ENCODE peak calls at places on chromosomes 16 and 17, in ten cellular contexts. Z, K, Q, H, S, A, D, V, F and O are unnamed samples. For H3K27me3 and H3K9me3, the result is how much of the 10 kb centered on the place peaks cover.

GRCh38 chr16:69494993-69495392 is 70.6 kb downstream of the CYB5B start:
- DNase-seq in A (peak), D (no peak), F (peak), H (no peak), Z (no peak), V (no peak), S (no peak), Q (peak), K (no peak), O (no peak)

GRCh38 chr17:29042679-29043538 is at the start of gene PIPOX:
- DNase-seq in F (peak), K (no peak), Q (no peak), A (no peak), H (no peak), V (peak), S (no peak), Z (peak), D (no peak), O (no peak)

GRCh38 chr16:84663433-84664101 is 15.3 kb downstream of the KLHL36 start:
- DNase-seq in S (peak), A (no peak), F (no peak), K (no peak), Q (no peak), H (no peak), V (no peak), D (no peak), Z (no peak), O (no peak)

GRCh38 chr16:89031715-89032659 is 55.0 kb upstream of the CBFA2T3 start:
- DNase-seq in Z (no peak), K (peak), H (no peak), F (no peak), V (peak), Q (no peak), A (peak), D (peak), S (peak), O (peak)

GRCh38 chr17:35788504-35788998 is 6.9 kb downstream of the MMP28 start:
- DNase-seq in F (no peak), A (no peak), Z (peak), Q (peak), V (no peak), K (no peak), D (no peak), S (no peak), H (no peak), O (no peak)

GRCh38 chr17:76480676-76481075 is 13.3 kb downstream of the AANAT start:
- DNase-seq in K (no peak), Z (no peak), D (no peak), F (no peak), S (no peak), Q (no peak), V (no peak), A (no peak), H (no peak), O (no peak)

GRCh38 chr17:29155235-29155965 is 24.8 kb downstream of the MYO18A start:
- DNase-seq in D (no peak), Q (peak), S (peak), Z (peak), A (no peak), F (peak), H (no peak), V (no peak), K (peak), O (peak)

GRCh38 chr16:85650864-85651811 is 37.6 kb downstream of the GINS2 start:
- DNase-seq in V (peak), A (no peak), S (no peak), F (no peak), Q (no peak), D (no peak), Z (no peak), H (no peak), K (peak), O (no peak)

GRCh38 chr16:19831678-19832077 is 53.0 kb downstream of the GPRC5B start:
- DNase-seq in D (no peak), K (no peak), H (no peak), A (no peak), V (no peak), S (no peak), Q (peak), F (no peak), Z (no peak), O (no peak)

GRCh38 chr17:79843917-79844815 is 4.9 kb upstream of the CBX4 start:
- DNase-seq in D (no peak), Z (peak), Q (peak), A (no peak), V (peak), S (peak), F (no peak), H (no peak), K (peak), O (no peak)

GRCh38 chr16:84339766-84340165 is 28.6 kb upstream of the ATP2C2 start:
- DNase-seq in D (no peak), F (no peak), K (no peak), Z (no peak), S (no peak), H (no peak), Q (no peak), A (no peak), V (no peak), O (no peak)

GRCh38 chr16:87017388-87018012 is 299.7 kb downstream of the C16orf95 start:
- DNase-seq in Q (peak), F (no peak), V (no peak), A (no peak), D (no peak), K (no peak), Z (peak), H (no peak), S (peak), O (no peak)

GRCh38 chr17:81918762-81919545 is 978 bp upstream of the SIRT7 start:
- DNase-seq in S (no peak), H (no peak), Q (peak), K (no peak), F (no peak), D (no peak), Z (no peak), A (no peak), V (no peak), O (no peak)

GRCh38 chr16:26598061-26598460 is 468.7 kb upstream of the C16orf82 start:
- DNase-seq in Q (peak), V (no peak), S (no peak), H (peak), K (no peak), F (no peak), Z (peak), A (peak), D (no peak), O (peak)

GRCh38 chr16:49592507-49593422 is 219.2 kb downstream of the C16orf78 start:
- DNase-seq in Q (peak), Z (peak), V (no peak), K (no peak), S (peak), A (no peak), H (no peak), D (no peak), F (peak), O (peak)

GRCh38 chr16:57805176-57805575 is 2.9 kb upstream of the KIFC3 start:
- DNase-seq in K (no peak), V (no peak), Z (no peak), S (no peak), D (no peak), F (peak), A (no peak), Q (no peak), H (no peak), O (no peak)

GRCh38 chr17:66255112-66255511 is 25.9 kb upstream of the APOH start:
- DNase-seq in S (no peak), H (no peak), Q (peak), F (peak), V (no peak), A (peak), Z (peak), K (no peak), D (no peak), O (peak)

GRCh38 chr16:81973737-81974136 is 37.5 kb downstream of the SDR42E1 start:
- DNase-seq in F (no peak), K (no peak), H (no peak), Z (no peak), D (no peak), V (no peak), Q (no peak), A (no peak), S (no peak), O (no peak)

GRCh38 chr17:57678393-57678792 is 66.7 kb downstream of the CCDC182 start:
- DNase-seq in S (peak), Z (no peak), K (no peak), Q (no peak), D (peak), F (no peak), H (no peak), A (no peak), V (no peak), O (no peak)

GRCh38 chr16:70688266-70688742 is 2.5 kb upstream of the MTSS2 start:
- DNase-seq in K (peak), H (no peak), Q (no peak), F (no peak), A (no peak), D (peak), S (peak), Z (no peak), V (peak), O (peak)

GRCh38 chr17:7577327-7578199 is 1.9 kb upstream of the CD68 start:
- DNase-seq in D (no peak), Q (no peak), K (no peak), H (no peak), V (no peak), F (no peak), S (no peak), A (no peak), Z (peak), O (no peak)

GRCh38 chr17:50183439-50184001 is 17.7 kb downstream of the SGCA start:
- DNase-seq in V (no peak), A (no peak), F (no peak), K (peak), H (no peak), S (no peak), D (no peak), Q (no peak), Z (no peak), O (no peak)

GRCh38 chr16:54289242-54290051 is 2.9 kb upstream of the IRX3 start:
- DNase-seq in V (no peak), F (no peak), Z (no peak), S (peak), Q (no peak), D (no peak), A (no peak), K (peak), H (no peak), O (no peak)

GRCh38 chr16:20879175-20880053 is 20.7 kb downstream of the DCUN1D3 start:
- DNase-seq in S (no peak), Z (no peak), A (no peak), K (no peak), Q (peak), V (no peak), F (peak), D (no peak), H (no peak), O (no peak)

GRCh38 chr17:72662827-72663190 is 429.7 kb downstream of the SLC39A11 start:
- DNase-seq in A (no peak), Z (no peak), K (no peak), F (no peak), H (no peak), Q (no peak), V (no peak), D (no peak), S (no peak), O (no peak)

GRCh38 chr16:48824271-48824670 is 214.3 kb upstream of the N4BP1 start:
- DNase-seq in D (no peak), F (no peak), V (no peak), H (peak), A (no peak), Z (no peak), K (no peak), S (no peak), Q (no peak), O (no peak)

GRCh38 chr16:11556945-11557720 is 29.6 kb downstream of the LITAF start:
- DNase-seq in D (no peak), H (no peak), V (no peak), A (no peak), K (no peak), S (peak), F (no peak), Z (no peak), Q (no peak), O (peak)
- H3K27ac ChIP-seq in D (peak), H (peak), V (peak), A (peak), K (no peak), S (no peak), F (no peak), Z (no peak), Q (no peak), O (peak)

DNA sequence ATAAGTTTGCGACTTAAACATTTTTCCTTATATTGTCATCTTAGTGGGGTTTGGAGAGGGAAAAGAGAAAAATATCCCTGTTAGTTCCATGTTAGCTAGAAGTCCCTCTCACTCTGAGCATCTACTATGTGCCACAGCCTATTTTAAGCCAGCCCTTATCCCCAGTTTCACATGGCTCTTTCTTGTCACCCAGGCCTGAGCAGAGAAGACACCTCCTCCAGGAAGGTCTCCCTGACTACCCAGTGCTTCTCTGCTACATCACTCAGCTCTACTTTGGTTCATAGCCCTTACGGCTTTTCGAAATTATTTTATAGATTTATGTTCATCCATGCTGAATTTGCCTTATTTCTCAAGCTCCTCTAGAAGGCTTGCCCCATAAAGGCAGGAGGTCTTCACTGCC is 7.2 kb upstream of the MAP2K3 start:
- DNase-seq in A (no peak), D (no peak), H (no peak), F (no peak), V (no peak), S (no peak), Z (no peak), Q (no peak), K (no peak), O (no peak)
- H3K27me3 ChIP-seq in A (under half), D (under half), H (under half), F (under half), V (under half), S (under half), Z (under half), Q (under half), K (under half), O (under half)

DNA sequence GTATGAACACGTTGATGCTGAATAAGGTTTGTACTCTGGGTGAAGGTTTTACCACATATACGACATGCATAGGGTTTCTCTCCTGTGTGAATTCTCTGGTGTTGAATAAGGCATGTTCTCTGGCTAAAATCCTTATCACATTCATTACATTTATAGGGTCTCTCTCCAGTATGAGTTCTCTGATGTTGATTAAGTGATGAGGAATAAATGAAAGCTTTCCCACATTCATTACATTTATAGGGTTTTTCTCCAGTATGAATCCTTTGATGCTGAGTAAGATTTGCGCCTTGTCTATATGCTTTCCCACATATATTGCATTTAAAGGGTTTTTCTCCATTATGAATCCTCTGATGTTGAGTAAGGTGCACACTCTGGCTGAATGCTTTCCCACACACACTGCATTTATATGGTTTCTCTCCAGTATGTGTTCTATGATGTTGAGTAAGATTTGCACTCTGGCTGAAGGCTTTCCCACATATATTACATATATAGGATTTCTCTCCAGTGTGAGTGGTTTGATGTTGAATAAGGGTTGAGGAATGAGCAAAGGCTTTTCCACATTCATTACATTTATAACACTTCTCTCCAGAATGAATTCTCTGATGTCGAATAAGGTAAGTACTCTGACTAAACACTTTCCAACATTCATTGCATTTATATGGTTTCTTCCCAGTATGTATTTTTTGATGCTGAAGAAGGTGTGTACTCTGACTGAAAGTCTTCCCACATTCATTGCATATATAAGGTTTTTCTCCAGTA is 16.9 kb downstream of the ZNF287 start:
- DNase-seq in Z (no peak), F (no peak), A (no peak), H (no peak), Q (no peak), K (no peak), V (no peak), D (no peak), S (no peak), O (no peak)
- H3K9me3 ChIP-seq in Z (under half), F (half or more), A (half or more), H (half or more), Q (half or more), K (under half), V (half or more), D (half or more), S (half or more), O (half or more)

GRCh38 chr16:4531816-4532215 is 6.8 kb downstream of the CDIP1 start:
- DNase-seq in S (no peak), F (no peak), A (no peak), Z (no peak), Q (no peak), K (no peak), V (no peak), H (no peak), D (no peak), O (no peak)
- H3K27ac ChIP-seq in S (no peak), F (peak), A (no peak), Z (no peak), Q (no peak), K (no peak), V (no peak), H (no peak), D (no peak), O (no peak)

DNA sequence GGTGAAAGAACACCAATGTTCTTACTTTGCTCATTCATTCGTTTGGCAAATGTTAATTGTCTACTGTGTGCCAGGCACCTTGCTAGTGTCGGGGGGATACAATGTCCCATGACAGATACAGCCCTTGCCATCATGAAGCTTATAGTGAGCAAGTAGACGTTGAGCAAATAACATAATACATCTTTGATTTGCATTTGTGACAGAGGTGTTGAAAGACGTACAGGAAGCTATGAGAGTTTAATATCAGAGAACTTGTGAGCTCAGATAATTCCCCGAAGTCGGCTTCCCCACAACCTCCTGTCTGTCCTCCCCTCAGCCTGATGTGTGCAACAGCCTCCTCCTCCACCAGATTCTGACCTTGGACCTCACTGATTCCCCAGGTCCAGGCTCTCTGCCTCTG is 138.0 kb upstream of the SDK2 start:
- DNase-seq in V (no peak), A (no peak), K (no peak), D (no peak), Q (no peak), F (no peak), H (no peak), S (no peak), Z (no peak), O (no peak)
- H3K27me3 ChIP-seq in V (under half), A (under half), K (half or more), D (under half), Q (half or more), F (under half), H (under half), S (under half), Z (under half), O (under half)

GRCh38 chr16:34758835-34759234 is 1299.4 kb downstream of the TP53TG3F start:
- DNase-seq in V (no peak), D (no peak), A (no peak), F (no peak), H (no peak), S (no peak), Q (no peak), Z (no peak), K (no peak), O (no peak)
- H3K9me3 ChIP-seq in V (half or more), D (under half), A (under half), F (half or more), H (half or more), S (half or more), Q (under half), Z (under half), K (under half), O (under half)

DNA sequence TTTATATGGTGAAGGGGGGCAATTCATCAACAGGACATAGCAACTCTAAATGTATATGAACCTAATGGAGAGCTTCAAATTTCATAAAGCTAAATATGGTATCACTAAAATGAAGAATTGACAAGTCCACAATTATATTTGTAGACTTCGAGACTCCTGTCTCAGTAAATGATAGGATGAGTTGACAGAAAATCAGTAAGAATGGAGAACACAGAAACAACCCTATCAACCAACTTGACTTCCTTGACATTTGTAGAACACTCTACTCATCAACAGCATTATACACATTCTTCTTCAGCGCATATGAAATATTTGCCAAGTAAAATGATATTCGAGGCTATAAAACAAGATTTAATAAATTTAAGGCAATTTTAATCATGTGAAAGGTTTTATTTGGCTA is 322.9 kb upstream of the MAF start:
- DNase-seq in D (no peak), Q (no peak), F (no peak), A (no peak), Z (no peak), H (no peak), K (no peak), V (no peak), S (no peak), O (no peak)
- H3K27ac ChIP-seq in D (no peak), Q (no peak), F (no peak), A (no peak), Z (no peak), H (no peak), K (no peak), V (no peak), S (no peak), O (no peak)

DNA sequence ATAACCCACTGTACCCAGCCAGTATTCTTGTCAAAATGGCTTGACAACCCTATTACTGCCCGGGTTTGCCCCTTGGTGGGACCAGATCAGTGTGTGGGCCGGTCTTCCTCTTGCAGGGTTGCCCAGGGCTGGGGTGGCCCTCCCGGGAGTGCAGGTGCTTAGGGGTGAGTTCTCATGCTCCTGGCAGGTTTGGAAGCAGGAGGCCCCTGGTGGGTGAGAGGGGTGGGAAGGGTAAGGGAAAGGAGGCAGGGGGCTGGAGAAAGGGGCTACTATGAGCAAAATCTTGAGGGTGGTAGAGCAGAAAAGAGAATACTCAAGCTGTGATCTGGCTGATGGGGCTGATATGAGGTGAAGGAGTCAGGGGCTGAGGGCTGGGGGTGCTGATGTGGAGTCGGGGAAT is 6.5 kb downstream of the CD300A start:
- DNase-seq in A (no peak), Z (no peak), D (no peak), K (peak), S (no peak), H (no peak), V (no peak), Q (no peak), F (no peak), O (no peak)
- H3K27me3 ChIP-seq in A (under half), Z (under half), D (under half), K (under half), S (under half), H (under half), V (under half), Q (under half), F (under half), O (under half)

GRCh38 chr17:17798573-17799255 is 38.1 kb downstream of the SREBF1 start:
- DNase-seq in F (no peak), A (no peak), D (no peak), K (no peak), V (no peak), S (no peak), H (no peak), Q (no peak), Z (no peak), O (no peak)

GRCh38 chr17:17800504-17801021 is 36.2 kb downstream of the SREBF1 start:
- DNase-seq in V (no peak), F (no peak), Z (no peak), K (no peak), H (no peak), Q (no peak), D (no peak), A (no peak), S (no peak), O (no peak)

GRCh38 chr17:17805575-17805974 is 31.2 kb downstream of the SREBF1 start:
- DNase-seq in H (no peak), F (no peak), K (no peak), A (no peak), Z (no peak), D (no peak), V (peak), Q (no peak), S (no peak), O (no peak)

GRCh38 chr17:17804007-17804406 is 32.8 kb downstream of the SREBF1 start:
- DNase-seq in Z (no peak), D (no peak), V (no peak), Q (no peak), S (no peak), A (no peak), F (no peak), K (no peak), H (no peak), O (no peak)

GRCh38 chr17:17801800-17802481 is 34.8 kb downstream of the SREBF1 start:
- DNase-seq in A (no peak), S (no peak), K (no peak), D (no peak), V (no peak), H (no peak), Q (no peak), Z (no peak), F (no peak), O (no peak)
- H3K9me3 ChIP-seq in A (under half), S (under half), K (under half), D (under half), V (under half), H (under half), Q (under half), Z (under half), F (under half), O (under half)

GRCh38 chr17:59621771-59622170 is 2.1 kb downstream of the CLTC start:
- DNase-seq in V (no peak), K (no peak), S (no peak), A (no peak), H (no peak), F (no peak), D (no peak), Z (no peak), Q (no peak), O (no peak)
- H3K27ac ChIP-seq in V (peak), K (peak), S (no peak), A (no peak), H (peak), F (peak), D (no peak), Z (peak), Q (no peak), O (peak)